ENCODE peak calls at places on chromosomes 1 and 21, in six cellular contexts. E is sigmoid colon, N is A549, J is SK-N-SH, M is stomach, V is suprapubic skin. U is an unnamed sample. For H3K9me3, the result is how much of the 10 kb centered on the place peaks cover.

GRCh38 chr1:10033359-10033845 is 644 bp downstream of the UBE4B start:
- DNase-seq in E (peak), N (peak), J (no peak), M (no peak), V (no peak), U (peak)

GRCh38 chr1:243848165-243849088 is 1.6 kb downstream of the AKT3 start:
- DNase-seq in E (no peak), N (no peak), J (no peak), M (no peak), V (no peak), U (no peak)

GRCh38 chr1:45974541-45975269 is 157.7 kb downstream of the PIK3R3 start:
- DNase-seq in E (no peak), N (peak), J (no peak), M (no peak), V (no peak), U (no peak)

GRCh38 chr21:41805643-41806042 is 38.8 kb upstream of the RIPK4 start:
- DNase-seq in E (no peak), N (no peak), J (no peak), M (no peak), V (no peak), U (no peak)

GRCh38 chr1:223556414-223557124 is 108.9 kb downstream of the CAPN8 start:
- DNase-seq in E (no peak), N (peak), J (peak), M (peak), V (no peak), U (no peak)

GRCh38 chr1:22024485-22025367 is 23.3 kb downstream of the CELA3A start:
- DNase-seq in E (peak), N (peak), J (peak), M (peak), V (peak), U (peak)

GRCh38 chr1:173475564-173476196 is 1.5 kb upstream of the PRDX6 start:
- DNase-seq in E (no peak), N (no peak), J (peak), M (no peak), V (no peak), U (no peak)

GRCh38 chr1:217718873-217719272 is 87.7 kb downstream of the SPATA17 start:
- DNase-seq in E (no peak), N (peak), J (no peak), M (no peak), V (no peak), U (no peak)

GRCh38 chr1:102693345-102693744 is 415.0 kb downstream of the COL11A1 start:
- DNase-seq in E (no peak), N (no peak), J (no peak), M (no peak), V (no peak), U (no peak)

GRCh38 chr1:110253213-110253612 is 43.1 kb downstream of the KCNC4 start:
- DNase-seq in E (no peak), N (no peak), J (no peak), M (no peak), V (no peak), U (no peak)

GRCh38 chr1:218346391-218347204 is 1.5 kb downstream of the TGFB2 start:
- DNase-seq in E (peak), N (no peak), J (no peak), M (no peak), V (peak), U (no peak)

GRCh38 chr1:56073614-56074356 is 505.6 kb downstream of the PLPP3 start:
- DNase-seq in E (peak), N (no peak), J (no peak), M (peak), V (peak), U (no peak)

GRCh38 chr1:53754484-53755312 is 15.7 kb upstream of the GLIS1 start:
- DNase-seq in E (no peak), N (peak), J (peak), M (no peak), V (no peak), U (no peak)

GRCh38 chr1:48938975-48939374 is 162.3 kb upstream of the BEND5 start:
- DNase-seq in E (no peak), N (no peak), J (no peak), M (no peak), V (no peak), U (no peak)

GRCh38 chr1:219629481-219629880 is 16.6 kb upstream of the ZC3H11B start:
- DNase-seq in E (no peak), N (no peak), J (no peak), M (no peak), V (no peak), U (no peak)

GRCh38 chr1:167171286-167171929 is 49.3 kb upstream of the POU2F1 start:
- DNase-seq in E (no peak), N (no peak), J (no peak), M (no peak), V (no peak), U (no peak)

GRCh38 chr1:109719337-109719837 is 7.3 kb downstream of the GSTM5 start:
- DNase-seq in E (no peak), N (peak), J (no peak), M (no peak), V (no peak), U (peak)

GRCh38 chr1:245751111-245751510 is 596.3 kb downstream of the KIF26B start:
- DNase-seq in E (no peak), N (no peak), J (no peak), M (no peak), V (no peak), U (no peak)

GRCh38 chr21:29208666-29209059 is 78.2 kb downstream of the MAP3K7CL start:
- DNase-seq in E (no peak), N (peak), J (no peak), M (no peak), V (no peak), U (no peak)

GRCh38 chr1:11062965-11063401 is 3.2 kb upstream of the SRM start:
- DNase-seq in E (peak), N (no peak), J (no peak), M (no peak), V (peak), U (no peak)

GRCh38 chr1:112504002-112504401 is 4.8 kb upstream of the WNT2B start:
- DNase-seq in E (no peak), N (no peak), J (no peak), M (no peak), V (no peak), U (no peak)

GRCh38 chr21:45050361-45050785 is 24.0 kb upstream of the ADARB1 start:
- DNase-seq in E (no peak), N (no peak), J (no peak), M (no peak), V (peak), U (no peak)

GRCh38 chr1:160367516-160367900 is 637 bp downstream of the NHLH1 start:
- DNase-seq in E (no peak), N (no peak), J (no peak), M (no peak), V (no peak), U (no peak)

GRCh38 chr21:42655797-42656770 is 2.7 kb downstream of the PDE9A start:
- DNase-seq in E (peak), N (no peak), J (no peak), M (no peak), V (no peak), U (no peak)

GRCh38 chr1:228782662-228783414 is 47.6 kb downstream of the RHOU start:
- DNase-seq in E (no peak), N (peak), J (no peak), M (peak), V (no peak), U (no peak)

GRCh38 chr1:212567676-212568075 is 40.9 kb upstream of the ATF3 start:
- DNase-seq in E (no peak), N (no peak), J (no peak), M (no peak), V (no peak), U (no peak)

GRCh38 chr21:34889287-34889536 is 159.9 kb downstream of the RUNX1 start:
- DNase-seq in E (peak), N (peak), J (no peak), M (peak), V (no peak), U (peak)

GRCh38 chr1:203765029-203765837 is at the start of gene LAX1:
- DNase-seq in E (no peak), N (no peak), J (no peak), M (peak), V (no peak), U (no peak)

GRCh38 chr1:233440952-233441401 is 113.5 kb downstream of the MAP3K21 start:
- DNase-seq in E (no peak), N (peak), J (peak), M (no peak), V (no peak), U (no peak)

GRCh38 chr1:15965228-15965767 is 10.6 kb downstream of the ZBTB17 start:
- DNase-seq in E (no peak), N (no peak), J (no peak), M (no peak), V (peak), U (no peak)

GRCh38 chr1:115641762-115642167 is at the start of gene VANGL1:
- DNase-seq in E (peak), N (peak), J (peak), M (peak), V (no peak), U (peak)

GRCh38 chr1:236947794-236948193 is 56.4 kb downstream of the MT1HL1 start:
- DNase-seq in E (no peak), N (no peak), J (no peak), M (no peak), V (no peak), U (peak)

GRCh38 chr1:2916153-2916552 is 105.1 kb upstream of the ACTRT2 start:
- DNase-seq in E (no peak), N (no peak), J (no peak), M (no peak), V (no peak), U (no peak)
- H3K9me3 ChIP-seq in E (under half), N (under half), J (under half), M (under half), V (under half), U (under half)

GRCh38 chr1:41955461-41956159 is 36.9 kb upstream of the HIVEP3 start:
- DNase-seq in E (no peak), N (peak), J (no peak), M (no peak), V (no peak), U (no peak)
- TF ChIP-seq EP300 in E (no peak), N (no peak), J (no peak), M (no peak), V (no peak), U (no peak)

DNA sequence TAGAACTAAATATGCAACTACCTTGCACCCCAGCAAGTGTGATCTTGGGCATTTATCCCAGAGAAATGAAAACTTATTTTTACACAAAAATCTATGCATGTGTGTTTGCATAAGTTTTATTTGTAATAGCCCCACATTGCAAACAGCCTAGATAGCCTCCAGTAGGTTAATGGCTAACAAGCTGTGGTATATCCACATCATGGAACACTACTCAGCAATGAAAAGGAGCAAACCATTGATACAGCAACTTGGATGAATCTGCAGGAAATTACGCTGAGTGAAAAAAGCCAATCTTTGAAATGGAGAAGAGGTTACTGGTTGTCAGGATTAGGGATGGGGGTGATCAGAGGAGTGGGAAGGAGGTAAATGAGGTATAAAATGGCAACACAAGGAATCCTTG is 67.8 kb downstream of the HHAT start:
- DNase-seq in E (no peak), N (no peak), J (no peak), M (no peak), V (no peak), U (no peak)
- H3K9me3 ChIP-seq in E (under half), N (under half), J (under half), M (under half), V (under half), U (under half)

GRCh38 chr1:41863683-41864082 is 55.0 kb downstream of the HIVEP3 start:
- DNase-seq in E (no peak), N (no peak), J (no peak), M (no peak), V (no peak), U (no peak)
- TF ChIP-seq EP300 in E (no peak), N (no peak), J (no peak), M (no peak), V (no peak), U (no peak)

GRCh38 chr1:207428783-207429182 is 25.3 kb upstream of the CR2 start:
- DNase-seq in E (no peak), N (no peak), J (no peak), M (no peak), V (no peak), U (no peak)

GRCh38 chr1:207433435-207433834 is 20.7 kb upstream of the CR2 start:
- DNase-seq in E (no peak), N (no peak), J (no peak), M (no peak), V (no peak), U (no peak)

GRCh38 chr1:207429963-207430362 is 24.2 kb upstream of the CR2 start:
- DNase-seq in E (no peak), N (no peak), J (no peak), M (no peak), V (no peak), U (no peak)

GRCh38 chr1:207430602-207431001 is 23.5 kb upstream of the CR2 start:
- DNase-seq in E (no peak), N (no peak), J (no peak), M (no peak), V (no peak), U (no peak)

GRCh38 chr1:207431508-207431907 is 22.6 kb upstream of the CR2 start:
- DNase-seq in E (no peak), N (no peak), J (no peak), M (no peak), V (no peak), U (no peak)
- H3K9me3 ChIP-seq in E (under half), N (under half), J (under half), M (under half), V (under half), U (under half)

DNA sequence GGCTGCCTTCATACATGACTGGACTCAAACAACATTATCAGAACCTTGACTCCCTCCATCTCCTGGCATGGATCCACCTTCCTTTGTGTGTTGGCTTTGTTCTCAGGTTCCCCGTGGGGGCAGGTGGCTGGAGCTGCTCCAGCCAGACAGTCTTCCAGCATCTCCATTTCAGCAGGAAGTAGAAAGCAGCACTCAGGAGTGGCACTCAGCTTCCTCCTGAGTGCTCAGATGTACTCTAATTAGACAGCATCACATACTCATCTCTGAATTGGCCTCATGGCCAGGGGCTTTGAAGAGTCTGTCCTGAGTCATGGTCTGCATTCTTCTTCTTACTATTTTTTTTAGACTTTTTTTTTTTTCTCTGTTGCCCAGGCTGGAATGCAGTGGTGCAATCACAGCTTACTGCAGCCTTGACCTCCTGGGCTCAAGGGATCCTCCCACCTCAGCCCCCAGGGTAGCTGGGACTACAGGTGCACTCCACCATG is 27.9 kb downstream of the OVAAL start:
- DNase-seq in E (no peak), N (peak), J (no peak), M (peak), V (no peak), U (no peak)
- TF ChIP-seq EP300 in E (no peak), N (peak), J (no peak), M (no peak), V (no peak), U (no peak)

U was measured in esophagus muscularis mucosa.